ENCODE peak calls at places on chromosomes 3 and 15, in six cellular contexts. X is HTR-8/SVneo, F is tibial nerve, I is foreskin fibroblast, Z is tibial artery, Q is RCC 7860. E is an unnamed sample.
A peak's percentile ranks its signal among the peaks of the same experiment; 100 is the strongest.

GRCh38 chr3:186493507-186493906 is 50.7 kb downstream of the CRYGS start:
- DNase-seq in X (no peak), F (no peak), I (no peak), Z (no peak), Q (no peak), E (no peak)

GRCh38 chr3:134381048-134381447 is 6.8 kb upstream of the AMOTL2 start:
- DNase-seq in X (no peak), F (no peak), I (no peak), Z (no peak), Q (no peak), E (no peak)

GRCh38 chr3:173685471-173685870 is 287.9 kb downstream of the NLGN1 start:
- DNase-seq in X (no peak), F (no peak), I (no peak), Z (no peak), Q (peak; percentile 47), E (no peak)

GRCh38 chr15:101597360-101597928 is 54.7 kb downstream of the TM2D3 start:
- DNase-seq in X (no peak), F (no peak), I (peak; percentile 25), Z (no peak), Q (no peak), E (no peak)

GRCh38 chr3:159191454-159191853 is 389.6 kb downstream of the MFSD1 start:
- DNase-seq in X (peak; percentile 65), F (no peak), I (peak; percentile 90), Z (no peak), Q (peak; percentile 72), E (no peak)

GRCh38 chr3:122183521-122183892 is at the start of gene CASR:
- DNase-seq in X (no peak), F (no peak), I (peak; percentile 8), Z (no peak), Q (no peak), E (no peak)

GRCh38 chr15:72982750-72983149 is 69.5 kb upstream of the NEO1 start:
- DNase-seq in X (no peak), F (no peak), I (peak; percentile 11), Z (no peak), Q (no peak), E (no peak)

GRCh38 chr3:76362643-76363042 is 577.3 kb upstream of the ZNF717 start:
- DNase-seq in X (no peak), F (no peak), I (no peak), Z (no peak), Q (no peak), E (no peak)

GRCh38 chr3:129429080-129429451 is 630 bp upstream of the EFCAB12 start:
- DNase-seq in X (no peak), F (no peak), I (no peak), Z (no peak), Q (no peak), E (no peak)

GRCh38 chr3:52860424-52860768 is 25.6 kb upstream of the MUSTN1 start:
- DNase-seq in X (no peak), F (no peak), I (no peak), Z (no peak), Q (no peak), E (no peak)

GRCh38 chr3:152204218-152204617 is 64.5 kb upstream of the MBNL1 start:
- DNase-seq in X (no peak), F (no peak), I (no peak), Z (no peak), Q (peak; percentile 41), E (no peak)

GRCh38 chr3:141368062-141368924 is at the start of gene ZBTB38:
- DNase-seq in X (peak; percentile 85), F (peak; percentile 85), I (peak; percentile 98), Z (peak; percentile 88), Q (peak; percentile 98), E (peak; percentile 79)

GRCh38 chr3:100216713-100217112 is 44.1 kb upstream of the TBC1D23 start:
- DNase-seq in X (no peak), F (no peak), I (peak; percentile 34), Z (no peak), Q (no peak), E (no peak)

GRCh38 chr3:157096328-157096727 is 63.6 kb downstream of the CCNL1 start:
- DNase-seq in X (no peak), F (no peak), I (no peak), Z (no peak), Q (no peak), E (no peak)

GRCh38 chr15:88615303-88616107 is 5.6 kb upstream of the AEN start:
- DNase-seq in X (no peak), F (no peak), I (no peak), Z (no peak), Q (no peak), E (no peak)

GRCh38 chr3:149547954-149548728 is 73.6 kb downstream of the TM4SF4 start:
- DNase-seq in X (no peak), F (no peak), I (peak; percentile 85), Z (peak; percentile 51), Q (peak; percentile 77), E (peak; percentile 58)

GRCh38 chr15:50182233-50183013 is 427 bp downstream of the SLC27A2 start:
- DNase-seq in X (peak; percentile 30), F (no peak), I (peak; percentile 64), Z (no peak), Q (no peak), E (no peak)

GRCh38 chr3:186962445-186962844 is 32.1 kb downstream of the ST6GAL1 start:
- DNase-seq in X (no peak), F (no peak), I (peak; percentile 9), Z (no peak), Q (no peak), E (no peak)

GRCh38 chr15:90414408-90415028 is 26.5 kb downstream of the IQGAP1 start:
- DNase-seq in X (no peak), F (no peak), I (peak; percentile 77), Z (no peak), Q (peak; percentile 73), E (peak; percentile 66)

GRCh38 chr3:114809668-114810413 is 337.2 kb downstream of the ZBTB20 start:
- DNase-seq in X (no peak), F (no peak), I (peak; percentile 11), Z (no peak), Q (no peak), E (peak; percentile 22)

GRCh38 chr3:186826978-186827857 is 15.3 kb upstream of the ADIPOQ start:
- DNase-seq in X (peak; percentile 94), F (peak; percentile 52), I (peak; percentile 95), Z (peak; percentile 49), Q (peak; percentile 70), E (peak; percentile 61)

GRCh38 chr3:196689941-196690660 is 21.9 kb downstream of the CEP19 start:
- DNase-seq in X (no peak), F (no peak), I (no peak), Z (no peak), Q (no peak), E (no peak)

GRCh38 chr3:110327870-110328269 is 743.7 kb upstream of the NECTIN3 start:
- DNase-seq in X (no peak), F (no peak), I (peak; percentile 44), Z (no peak), Q (no peak), E (no peak)

GRCh38 chr3:171285287-171285686 is 174.9 kb downstream of the TNIK start:
- DNase-seq in X (no peak), F (no peak), I (no peak), Z (no peak), Q (peak; percentile 27), E (no peak)

GRCh38 chr15:79179108-79179561 is 88.6 kb upstream of the RASGRF1 start:
- DNase-seq in X (peak; percentile 79), F (no peak), I (peak; percentile 17), Z (no peak), Q (peak; percentile 57), E (no peak)

GRCh38 chr3:99901200-99901926 is 83.7 kb downstream of the CMSS1 start:
- DNase-seq in X (peak; percentile 54), F (no peak), I (peak; percentile 84), Z (no peak), Q (no peak), E (peak; percentile 68)

GRCh38 chr3:129052675-129053074 is 7.9 kb upstream of the GP9 start:
- DNase-seq in X (no peak), F (no peak), I (no peak), Z (no peak), Q (no peak), E (no peak)